ENCODE peak calls at places on chromosomes 11 and 22, in six cellular contexts. P is mucosa of descending colon, W is foreskin fibroblast, N is HL-60, R is GM12865, C is kidney epithelial cell. V is an unnamed sample.

GRCh38 chr22:50420581-50420980 is 54.3 kb downstream of the SBF1 start:
- DNase-seq in P (no peak), W (no peak), N (no peak), R (no peak), C (no peak), V (no peak)

GRCh38 chr11:86537541-86538222 is 134.7 kb downstream of the ME3 start:
- DNase-seq in P (no peak), W (no peak), N (no peak), R (no peak), C (no peak), V (no peak)

GRCh38 chr11:67238894-67239794 is 27.1 kb upstream of the GRK2 start:
- DNase-seq in P (no peak), W (no peak), N (no peak), R (no peak), C (no peak), V (no peak)

GRCh38 chr22:37014835-37015586 is 4.2 kb downstream of the TST start:
- DNase-seq in P (peak), W (no peak), N (no peak), R (no peak), C (no peak), V (no peak)

GRCh38 chr11:68963779-68964178 is 17.0 kb downstream of the MRGPRD start:
- DNase-seq in P (no peak), W (no peak), N (no peak), R (no peak), C (no peak), V (no peak)

GRCh38 chr22:30882181-30882771 is 86.3 kb downstream of the MORC2 start:
- DNase-seq in P (peak), W (no peak), N (no peak), R (no peak), C (no peak), V (no peak)

GRCh38 chr11:1706634-1707400 is 9.8 kb downstream of the KRTAP5-6 start:
- DNase-seq in P (peak), W (no peak), N (peak), R (peak), C (no peak), V (no peak)

GRCh38 chr11:115674831-115675230 is 170.6 kb upstream of the CADM1 start:
- DNase-seq in P (no peak), W (no peak), N (no peak), R (no peak), C (no peak), V (no peak)

GRCh38 chr11:5489571-5490357 is 1.3 kb downstream of the OR52D1 start:
- DNase-seq in P (no peak), W (no peak), N (no peak), R (no peak), C (no peak), V (no peak)

DNA sequence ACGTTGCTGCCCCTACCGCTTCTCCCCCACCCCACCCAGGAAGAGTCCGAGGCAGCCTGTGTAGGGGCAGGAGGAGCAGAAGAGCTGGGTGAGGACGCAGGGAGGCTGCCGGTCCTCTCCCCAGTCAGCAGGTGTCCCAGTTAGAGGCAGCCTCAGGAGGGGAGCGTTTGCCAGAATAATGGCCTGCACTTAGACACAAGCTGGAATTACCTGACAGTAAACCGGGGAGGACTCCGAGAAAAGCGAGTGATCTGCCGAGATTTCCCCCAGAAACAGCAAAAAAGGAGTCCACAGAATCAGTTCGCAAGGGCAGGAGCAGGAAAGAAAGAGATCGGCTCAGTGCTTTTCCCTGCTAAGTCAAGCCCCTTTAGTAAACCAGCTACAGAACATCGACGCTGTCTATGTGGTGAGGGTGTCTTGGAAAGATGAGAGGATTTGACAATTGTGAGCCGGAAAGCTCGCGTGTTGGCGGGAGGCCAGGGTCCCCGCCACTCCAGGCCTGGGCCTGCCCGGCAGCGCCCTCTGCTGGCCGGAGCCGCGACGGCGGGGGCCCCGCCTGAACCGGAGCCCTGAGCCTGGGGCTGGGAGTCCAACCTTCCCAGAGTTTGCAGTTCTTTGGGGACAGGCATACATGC is 17.7 kb upstream of the THRSP start:
- DNase-seq in P (peak), W (peak), N (peak), R (peak), C (no peak), V (no peak)
- H3K4me3 ChIP-seq in P (no peak), W (peak), N (peak), R (peak), C (peak), V (peak)

GRCh38 chr22:19119949-19120348 is 2.3 kb downstream of the DGCR2 start:
- DNase-seq in P (no peak), W (no peak), N (no peak), R (no peak), C (no peak), V (no peak)
- TF ChIP-seq CTCF in P (no peak), W (no peak), N (no peak), R (no peak), C (no peak), V (no peak)

DNA sequence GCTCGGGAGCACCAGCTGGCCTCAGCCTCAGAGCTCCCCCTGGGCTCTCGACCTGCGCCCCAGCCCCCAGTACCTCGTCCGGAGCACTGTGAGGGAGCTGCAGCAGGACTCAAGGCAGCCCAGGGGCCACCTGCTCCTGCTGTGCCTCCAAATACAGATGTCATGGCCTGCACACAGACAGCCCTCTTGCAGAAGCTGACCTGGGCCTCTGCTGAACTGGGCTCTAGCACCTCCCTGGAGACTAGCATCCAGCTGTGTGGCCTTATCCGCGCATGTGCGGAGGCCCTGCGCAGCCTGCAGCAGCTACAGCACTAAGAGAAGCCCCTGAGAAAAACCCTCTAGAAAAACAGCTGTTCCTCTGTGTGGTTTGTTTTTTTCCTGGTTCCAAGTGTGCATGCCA is 918 bp upstream of the FAM89B start:
- DNase-seq in P (no peak), W (no peak), N (no peak), R (no peak), C (no peak), V (no peak)
- H3K4me3 ChIP-seq in P (no peak), W (peak), N (peak), R (peak), C (peak), V (peak)

GRCh38 chr11:2886936-2887335 is 1.4 kb upstream of the CDKN1C start:
- DNase-seq in P (peak), W (no peak), N (no peak), R (no peak), C (no peak), V (no peak)
- TF ChIP-seq CTCF in P (no peak), W (no peak), N (no peak), R (no peak), C (no peak), V (no peak)

GRCh38 chr11:129021295-129021694 is 78.6 kb upstream of the TP53AIP1 start:
- DNase-seq in P (no peak), W (no peak), N (no peak), R (no peak), C (no peak), V (no peak)
- H3K4me3 ChIP-seq in P (no peak), W (no peak), N (no peak), R (no peak), C (no peak), V (no peak)

GRCh38 chr22:24107668-24108067 is 73.6 kb upstream of the SUSD2 start:
- DNase-seq in P (peak), W (peak), N (no peak), R (no peak), C (no peak), V (peak)
- TF ChIP-seq CTCF in P (no peak), W (peak), N (no peak), R (no peak), C (no peak), V (peak)

GRCh38 chr22:17264321-17265052 is 45.3 kb upstream of the ADA2 start:
- DNase-seq in P (no peak), W (no peak), N (no peak), R (no peak), C (no peak), V (peak)

GRCh38 chr22:17268501-17269223 is 49.4 kb upstream of the ADA2 start:
- DNase-seq in P (no peak), W (no peak), N (no peak), R (peak), C (no peak), V (no peak)

GRCh38 chr22:17265649-17266248 is 46.5 kb upstream of the ADA2 start:
- DNase-seq in P (peak), W (no peak), N (no peak), R (no peak), C (no peak), V (no peak)

GRCh38 chr22:17267661-17268330 is 48.6 kb upstream of the ADA2 start:
- DNase-seq in P (no peak), W (no peak), N (no peak), R (no peak), C (no peak), V (no peak)

DNA sequence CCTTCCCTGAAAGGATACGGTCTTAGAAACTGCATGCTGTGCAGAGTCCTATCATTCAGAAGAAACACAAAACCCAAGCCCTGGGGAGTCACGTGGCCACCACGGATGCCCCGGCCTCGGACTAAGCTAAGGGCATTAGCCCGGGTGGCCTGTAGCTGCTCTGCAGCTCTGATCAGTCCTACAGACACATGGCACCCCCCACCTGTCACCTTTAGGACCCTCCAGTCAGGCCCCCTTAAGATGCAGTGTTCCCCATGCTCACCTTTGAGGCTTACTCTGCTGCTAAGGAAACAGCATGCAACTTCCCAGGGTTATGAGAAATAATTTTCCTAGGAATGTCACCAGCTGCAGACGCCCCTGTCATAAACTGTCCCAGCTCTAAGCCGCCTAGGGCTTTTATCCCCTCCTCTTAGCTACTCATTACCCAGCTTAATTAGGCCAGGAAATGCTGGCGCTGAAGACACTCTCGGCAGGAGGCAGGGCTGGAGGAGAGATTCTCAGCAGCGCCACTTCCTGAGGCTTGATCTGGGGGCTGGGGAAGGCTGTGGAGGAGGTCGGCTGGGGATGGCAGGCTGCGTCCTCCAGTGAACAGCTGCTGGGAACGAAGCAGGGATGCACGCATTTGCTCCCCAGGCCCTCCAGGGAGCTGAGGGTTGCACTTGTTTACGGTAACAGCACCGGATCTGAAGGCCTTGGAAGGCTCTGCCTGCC is 47.2 kb upstream of the ADA2 start:
- DNase-seq in P (peak), W (no peak), N (no peak), R (no peak), C (no peak), V (no peak)
- H3K4me3 ChIP-seq in P (no peak), W (no peak), N (no peak), R (no peak), C (no peak), V (no peak)

V was measured in astrocyte of the cerebellum.